ENCODE peak calls at places on chromosomes 1 and 21, in five cellular contexts. T, V, J, Y and O are unnamed samples.

GRCh38 chr1:6212193-6212959 is 6.5 kb downstream of the RNF207 start:
- DNase-seq in T (no peak), V (no peak), J (no peak), Y (no peak), O (no peak)

GRCh38 chr1:205013683-205014367 is 29.2 kb upstream of the CNTN2 start:
- DNase-seq in T (no peak), V (no peak), J (peak), Y (peak), O (no peak)

GRCh38 chr1:159752135-159752580 is 28.6 kb upstream of the DUSP23 start:
- DNase-seq in T (peak), V (no peak), J (peak), Y (peak), O (no peak)

GRCh38 chr1:178797590-178797989 is 72.5 kb downstream of the RALGPS2 start:
- DNase-seq in T (no peak), V (no peak), J (no peak), Y (no peak), O (no peak)

GRCh38 chr1:216224233-216224632 is 199.0 kb downstream of the USH2A start:
- DNase-seq in T (no peak), V (no peak), J (no peak), Y (no peak), O (no peak)

GRCh38 chr1:212549503-212550017 is 59.0 kb upstream of the ATF3 start:
- DNase-seq in T (no peak), V (no peak), J (no peak), Y (no peak), O (no peak)

GRCh38 chr1:241701483-241702290 is 49.6 kb downstream of the WDR64 start:
- DNase-seq in T (no peak), V (no peak), J (no peak), Y (no peak), O (no peak)

GRCh38 chr1:60273185-60273584 is 199.6 kb upstream of the C1orf87 start:
- DNase-seq in T (no peak), V (no peak), J (no peak), Y (no peak), O (no peak)

GRCh38 chr1:21823980-21824702 is 12.1 kb downstream of the LDLRAD2 start:
- DNase-seq in T (no peak), V (no peak), J (no peak), Y (no peak), O (no peak)

GRCh38 chr21:35378881-35379280 is 329.8 kb upstream of the RUNX1 start:
- DNase-seq in T (no peak), V (no peak), J (no peak), Y (no peak), O (no peak)

GRCh38 chr21:43758811-43759210 is 17.3 kb downstream of the CSTB start:
- DNase-seq in T (no peak), V (no peak), J (no peak), Y (no peak), O (no peak)

GRCh38 chr1:228007054-228007800 is 429 bp downstream of the WNT3A start:
- DNase-seq in T (peak), V (no peak), J (peak), Y (peak), O (peak)

GRCh38 chr21:21806711-21807597 is 808.7 kb downstream of the NCAM2 start:
- DNase-seq in T (no peak), V (no peak), J (no peak), Y (no peak), O (no peak)

GRCh38 chr1:247433922-247434476 is 18.0 kb downstream of the NLRP3 start:
- DNase-seq in T (no peak), V (no peak), J (no peak), Y (no peak), O (no peak)

GRCh38 chr21:21401444-21401843 is 403.2 kb downstream of the NCAM2 start:
- DNase-seq in T (no peak), V (no peak), J (no peak), Y (no peak), O (no peak)

GRCh38 chr1:168520052-168520751 is 23.6 kb downstream of the XCL2 start:
- DNase-seq in T (no peak), V (peak), J (no peak), Y (no peak), O (no peak)

GRCh38 chr1:110188116-110188618 is 21.9 kb upstream of the KCNC4 start:
- DNase-seq in T (no peak), V (no peak), J (peak), Y (no peak), O (no peak)

GRCh38 chr1:71651229-71651628 is 570.4 kb upstream of the ZRANB2 start:
- DNase-seq in T (no peak), V (no peak), J (no peak), Y (no peak), O (no peak)

GRCh38 chr1:151992345-151993083 is 1.1 kb downstream of the S100A10 start:
- DNase-seq in T (peak), V (peak), J (peak), Y (peak), O (no peak)

GRCh38 chr1:29387210-29387609 is 150.9 kb downstream of the PTPRU start:
- DNase-seq in T (peak), V (no peak), J (no peak), Y (no peak), O (no peak)

GRCh38 chr1:36279110-36279788 is 26.9 kb upstream of the SH3D21 start:
- DNase-seq in T (no peak), V (no peak), J (peak), Y (no peak), O (no peak)

GRCh38 chr1:65812065-65812464 is 19.4 kb downstream of the PDE4B start:
- DNase-seq in T (no peak), V (no peak), J (peak), Y (peak), O (no peak)

GRCh38 chr1:55669308-55669707 is 454.1 kb upstream of the USP24 start:
- DNase-seq in T (no peak), V (no peak), J (peak), Y (no peak), O (no peak)

GRCh38 chr1:201750934-201751333 is 78.0 kb upstream of the IPO9 start:
- DNase-seq in T (no peak), V (no peak), J (peak), Y (peak), O (no peak)

GRCh38 chr1:164702664-164703063 is 143.7 kb downstream of the PBX1 start:
- DNase-seq in T (no peak), V (no peak), J (no peak), Y (peak), O (no peak)

GRCh38 chr1:25117233-25117823 is 115.0 kb downstream of the SYF2 start:
- DNase-seq in T (no peak), V (peak), J (no peak), Y (peak), O (no peak)

GRCh38 chr1:230120289-230120948 is 53.4 kb downstream of the GALNT2 start:
- DNase-seq in T (peak), V (no peak), J (no peak), Y (no peak), O (no peak)

GRCh38 chr1:161404051-161404597 is 36.4 kb upstream of the CFAP126 start:
- DNase-seq in T (no peak), V (no peak), J (no peak), Y (no peak), O (no peak)

GRCh38 chr1:154791292-154792278 is 78.5 kb downstream of the KCNN3 start:
- DNase-seq in T (no peak), V (no peak), J (peak), Y (peak), O (no peak)

GRCh38 chr1:92218559-92218958 is 844 bp downstream of the C1orf146 start:
- DNase-seq in T (no peak), V (peak), J (no peak), Y (no peak), O (no peak)

GRCh38 chr1:92217721-92218120 is at the start of gene C1orf146:
- DNase-seq in T (no peak), V (no peak), J (no peak), Y (no peak), O (no peak)

DNA sequence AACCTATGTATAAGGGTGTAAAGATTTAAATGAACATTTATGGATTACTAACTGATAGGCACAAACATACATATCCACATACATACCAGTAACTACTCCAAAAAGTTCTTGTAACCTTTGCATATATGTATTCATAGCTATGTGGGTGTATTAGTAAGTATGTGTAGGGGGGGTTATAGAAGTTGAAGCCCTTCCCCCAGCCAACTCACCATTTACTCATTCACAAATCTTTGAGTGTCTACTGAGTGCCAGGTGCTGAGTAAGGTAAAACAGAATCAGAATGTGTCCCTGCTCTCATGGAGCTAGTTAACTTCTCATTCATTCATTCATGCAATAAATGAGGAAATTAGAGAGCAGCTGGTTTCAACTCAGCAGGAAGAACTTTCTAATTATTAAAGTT is 1.3 kb downstream of the C1orf146 start:
- DNase-seq in T (no peak), V (no peak), J (no peak), Y (peak), O (no peak)
- TF ChIP-seq CTCF in T (no peak), V (no peak), J (no peak), Y (no peak), O (no peak)

DNA sequence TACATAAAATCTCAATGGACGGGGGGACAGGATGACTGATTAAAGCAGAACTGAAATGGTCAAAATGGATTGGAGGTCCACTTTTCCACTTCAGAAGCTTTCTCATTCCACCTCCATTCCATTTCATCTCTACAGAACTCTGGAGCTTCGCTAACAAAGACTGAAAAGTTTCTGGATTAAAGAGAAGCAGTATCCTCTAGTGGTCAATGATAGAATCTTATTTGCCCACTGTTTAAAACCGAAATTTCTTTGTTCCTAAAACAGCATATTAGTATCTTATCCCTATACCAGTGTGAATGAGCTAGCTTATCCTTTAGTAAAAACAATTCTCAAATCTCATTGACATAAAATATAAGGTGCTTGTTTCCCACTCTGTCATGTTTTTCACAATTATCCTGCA is 890.6 kb downstream of the KCNT2 start:
- DNase-seq in T (no peak), V (no peak), J (peak), Y (peak), O (no peak)
- TF ChIP-seq CTCF in T (no peak), V (peak), J (peak), Y (peak), O (peak)

GRCh38 chr1:37656881-37657280 is 22.2 kb upstream of the RSPO1 start:
- DNase-seq in T (no peak), V (no peak), J (no peak), Y (no peak), O (no peak)
- TF ChIP-seq CTCF in T (no peak), V (no peak), J (no peak), Y (no peak), O (no peak)

DNA sequence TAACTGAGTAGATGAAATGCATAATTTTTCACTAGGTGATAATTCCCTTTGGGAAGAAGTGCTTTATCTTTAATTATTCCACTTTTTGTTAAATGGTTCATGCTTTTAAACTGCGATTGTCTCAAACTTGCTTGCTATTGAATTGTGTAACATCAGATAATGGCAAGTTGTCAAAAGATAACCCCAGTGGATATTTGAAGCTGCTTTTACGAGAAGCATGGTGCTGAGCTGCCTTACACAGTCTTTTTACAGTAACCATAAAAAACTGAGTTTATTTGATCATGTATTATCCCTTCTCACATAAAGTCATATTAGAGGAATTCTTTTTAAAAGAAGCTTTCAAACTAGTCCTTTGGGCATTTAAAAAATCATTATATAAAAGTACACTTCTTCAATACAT is 30.1 kb downstream of the TMEM50B start:
- DNase-seq in T (no peak), V (no peak), J (peak), Y (no peak), O (no peak)
- TF ChIP-seq CTCF in T (no peak), V (no peak), J (no peak), Y (no peak), O (no peak)